ENCODE peak calls at places on chromosomes 7 and 10, in eight cellular contexts. One of them, this sample, is unnamed.

GRCh38 chr7:38306136-38306535 is 32.7 kb upstream of the TARP start:
- DNase-seq in stimulated activated CD4-positive, alpha-beta T cell treated with anti-CD3 and anti-CD28 coated beads, Interleukin-15, amount 100 ng/mL, for 48 hours: no peak
- DNase-seq in mesothelial cell of epicardium: no peak
- DNase-seq in CD8-positive, alpha-beta memory T cell: no peak
- DNase-seq in amniotic stem cell: no peak
- DNase-seq in activated gamma-delta T cell: no peak
- DNase-seq in Right ventricle myocardium superior: no peak
- DNase-seq in NCI-H1105: no peak
- DNase-seq in this sample: no peak

GRCh38 chr10:18179901-18180300 is 39.7 kb downstream of the CACNB2 start:
- DNase-seq in stimulated activated CD4-positive, alpha-beta T cell treated with anti-CD3 and anti-CD28 coated beads, Interleukin-15, amount 100 ng/mL, for 48 hours: no peak
- DNase-seq in mesothelial cell of epicardium: no peak
- DNase-seq in CD8-positive, alpha-beta memory T cell: no peak
- DNase-seq in amniotic stem cell: peak; percentile 75
- DNase-seq in activated gamma-delta T cell: no peak
- DNase-seq in Right ventricle myocardium superior: no peak
- DNase-seq in NCI-H1105: no peak
- DNase-seq in this sample: no peak

GRCh38 chr10:44804661-44805060 is 106.5 kb upstream of the TMEM72 start:
- DNase-seq in stimulated activated CD4-positive, alpha-beta T cell treated with anti-CD3 and anti-CD28 coated beads, Interleukin-15, amount 100 ng/mL, for 48 hours: no peak
- DNase-seq in mesothelial cell of epicardium: no peak
- DNase-seq in CD8-positive, alpha-beta memory T cell: no peak
- DNase-seq in amniotic stem cell: no peak
- DNase-seq in activated gamma-delta T cell: no peak
- DNase-seq in Right ventricle myocardium superior: no peak
- DNase-seq in NCI-H1105: no peak
- DNase-seq in this sample: no peak

GRCh38 chr10:21803374-21803773 is 200.2 kb downstream of the DNAJC1 start:
- DNase-seq in stimulated activated CD4-positive, alpha-beta T cell treated with anti-CD3 and anti-CD28 coated beads, Interleukin-15, amount 100 ng/mL, for 48 hours: no peak
- DNase-seq in mesothelial cell of epicardium: no peak
- DNase-seq in CD8-positive, alpha-beta memory T cell: no peak
- DNase-seq in amniotic stem cell: no peak
- DNase-seq in activated gamma-delta T cell: no peak
- DNase-seq in Right ventricle myocardium superior: no peak
- DNase-seq in NCI-H1105: no peak
- DNase-seq in this sample: no peak

GRCh38 chr7:92461027-92462003 is 14.0 kb downstream of the GATAD1 start:
- DNase-seq in stimulated activated CD4-positive, alpha-beta T cell treated with anti-CD3 and anti-CD28 coated beads, Interleukin-15, amount 100 ng/mL, for 48 hours: no peak
- DNase-seq in mesothelial cell of epicardium: no peak
- DNase-seq in CD8-positive, alpha-beta memory T cell: peak; percentile 18
- DNase-seq in amniotic stem cell: peak; percentile 16
- DNase-seq in activated gamma-delta T cell: no peak
- DNase-seq in Right ventricle myocardium superior: no peak
- DNase-seq in NCI-H1105: peak; percentile 43
- DNase-seq in this sample: peak; percentile 63

GRCh38 chr10:24706479-24707118 is 17.1 kb downstream of the ARHGAP21 start:
- DNase-seq in stimulated activated CD4-positive, alpha-beta T cell treated with anti-CD3 and anti-CD28 coated beads, Interleukin-15, amount 100 ng/mL, for 48 hours: peak; percentile 13
- DNase-seq in mesothelial cell of epicardium: no peak
- DNase-seq in CD8-positive, alpha-beta memory T cell: no peak
- DNase-seq in amniotic stem cell: peak; percentile 65
- DNase-seq in activated gamma-delta T cell: no peak
- DNase-seq in Right ventricle myocardium superior: no peak
- DNase-seq in NCI-H1105: no peak
- DNase-seq in this sample: no peak

GRCh38 chr10:18159596-18159995 is 19.4 kb downstream of the CACNB2 start:
- DNase-seq in stimulated activated CD4-positive, alpha-beta T cell treated with anti-CD3 and anti-CD28 coated beads, Interleukin-15, amount 100 ng/mL, for 48 hours: no peak
- DNase-seq in mesothelial cell of epicardium: no peak
- DNase-seq in CD8-positive, alpha-beta memory T cell: no peak
- DNase-seq in amniotic stem cell: no peak
- DNase-seq in activated gamma-delta T cell: no peak
- DNase-seq in Right ventricle myocardium superior: no peak
- DNase-seq in NCI-H1105: no peak
- DNase-seq in this sample: no peak

GRCh38 chr7:45881759-45882464 is 6.4 kb upstream of the IGFBP1 start:
- DNase-seq in stimulated activated CD4-positive, alpha-beta T cell treated with anti-CD3 and anti-CD28 coated beads, Interleukin-15, amount 100 ng/mL, for 48 hours: no peak
- DNase-seq in mesothelial cell of epicardium: no peak
- DNase-seq in CD8-positive, alpha-beta memory T cell: no peak
- DNase-seq in amniotic stem cell: no peak
- DNase-seq in activated gamma-delta T cell: no peak
- DNase-seq in Right ventricle myocardium superior: no peak
- DNase-seq in NCI-H1105: no peak
- DNase-seq in this sample: no peak

GRCh38 chr7:24709585-24710360 is 47.5 kb downstream of the GSDME start:
- DNase-seq in stimulated activated CD4-positive, alpha-beta T cell treated with anti-CD3 and anti-CD28 coated beads, Interleukin-15, amount 100 ng/mL, for 48 hours: no peak
- DNase-seq in mesothelial cell of epicardium: no peak
- DNase-seq in CD8-positive, alpha-beta memory T cell: no peak
- DNase-seq in amniotic stem cell: no peak
- DNase-seq in activated gamma-delta T cell: no peak
- DNase-seq in Right ventricle myocardium superior: no peak
- DNase-seq in NCI-H1105: no peak
- DNase-seq in this sample: no peak

GRCh38 chr7:88361357-88361756 is 54.7 kb upstream of the STEAP4 start:
- DNase-seq in stimulated activated CD4-positive, alpha-beta T cell treated with anti-CD3 and anti-CD28 coated beads, Interleukin-15, amount 100 ng/mL, for 48 hours: no peak
- DNase-seq in mesothelial cell of epicardium: no peak
- DNase-seq in CD8-positive, alpha-beta memory T cell: no peak
- DNase-seq in amniotic stem cell: no peak
- DNase-seq in activated gamma-delta T cell: no peak
- DNase-seq in Right ventricle myocardium superior: no peak
- DNase-seq in NCI-H1105: peak; percentile 39
- DNase-seq in this sample: no peak

GRCh38 chr7:106604303-106604918 is 56.5 kb downstream of the CCDC71L start:
- DNase-seq in stimulated activated CD4-positive, alpha-beta T cell treated with anti-CD3 and anti-CD28 coated beads, Interleukin-15, amount 100 ng/mL, for 48 hours: no peak
- DNase-seq in mesothelial cell of epicardium: no peak
- DNase-seq in CD8-positive, alpha-beta memory T cell: no peak
- DNase-seq in amniotic stem cell: no peak
- DNase-seq in activated gamma-delta T cell: no peak
- DNase-seq in Right ventricle myocardium superior: no peak
- DNase-seq in NCI-H1105: no peak
- DNase-seq in this sample: no peak

GRCh38 chr10:49620841-49621378 is 7.1 kb downstream of the CHAT start:
- DNase-seq in stimulated activated CD4-positive, alpha-beta T cell treated with anti-CD3 and anti-CD28 coated beads, Interleukin-15, amount 100 ng/mL, for 48 hours: no peak
- DNase-seq in mesothelial cell of epicardium: no peak
- DNase-seq in CD8-positive, alpha-beta memory T cell: no peak
- DNase-seq in amniotic stem cell: no peak
- DNase-seq in activated gamma-delta T cell: no peak
- DNase-seq in Right ventricle myocardium superior: no peak
- DNase-seq in NCI-H1105: no peak
- DNase-seq in this sample: no peak

GRCh38 chr10:121601458-121601857 is 3.2 kb upstream of the FGFR2 start:
- DNase-seq in stimulated activated CD4-positive, alpha-beta T cell treated with anti-CD3 and anti-CD28 coated beads, Interleukin-15, amount 100 ng/mL, for 48 hours: no peak
- DNase-seq in mesothelial cell of epicardium: no peak
- DNase-seq in CD8-positive, alpha-beta memory T cell: no peak
- DNase-seq in amniotic stem cell: no peak
- DNase-seq in activated gamma-delta T cell: no peak
- DNase-seq in Right ventricle myocardium superior: no peak
- DNase-seq in NCI-H1105: no peak
- DNase-seq in this sample: no peak

GRCh38 chr10:30396708-30397107 is 37.3 kb upstream of the MAP3K8 start:
- DNase-seq in stimulated activated CD4-positive, alpha-beta T cell treated with anti-CD3 and anti-CD28 coated beads, Interleukin-15, amount 100 ng/mL, for 48 hours: no peak
- DNase-seq in mesothelial cell of epicardium: no peak
- DNase-seq in CD8-positive, alpha-beta memory T cell: no peak
- DNase-seq in amniotic stem cell: no peak
- DNase-seq in activated gamma-delta T cell: no peak
- DNase-seq in Right ventricle myocardium superior: no peak
- DNase-seq in NCI-H1105: no peak
- DNase-seq in this sample: no peak

GRCh38 chr10:79927111-79927828 is 21.6 kb downstream of the SFTPD start:
- DNase-seq in stimulated activated CD4-positive, alpha-beta T cell treated with anti-CD3 and anti-CD28 coated beads, Interleukin-15, amount 100 ng/mL, for 48 hours: no peak
- DNase-seq in mesothelial cell of epicardium: no peak
- DNase-seq in CD8-positive, alpha-beta memory T cell: no peak
- DNase-seq in amniotic stem cell: no peak
- DNase-seq in activated gamma-delta T cell: no peak
- DNase-seq in Right ventricle myocardium superior: peak; percentile 66
- DNase-seq in NCI-H1105: no peak
- DNase-seq in this sample: no peak

GRCh38 chr10:12902135-12902572 is 99.4 kb downstream of the CCDC3 start:
- DNase-seq in stimulated activated CD4-positive, alpha-beta T cell treated with anti-CD3 and anti-CD28 coated beads, Interleukin-15, amount 100 ng/mL, for 48 hours: peak; percentile 18
- DNase-seq in mesothelial cell of epicardium: peak; percentile 65
- DNase-seq in CD8-positive, alpha-beta memory T cell: peak; percentile 47
- DNase-seq in amniotic stem cell: peak; percentile 46
- DNase-seq in activated gamma-delta T cell: no peak
- DNase-seq in Right ventricle myocardium superior: no peak
- DNase-seq in NCI-H1105: peak; percentile 32
- DNase-seq in this sample: peak; percentile 87

GRCh38 chr7:21104124-21104500 is 317.4 kb upstream of the SP8 start:
- DNase-seq in stimulated activated CD4-positive, alpha-beta T cell treated with anti-CD3 and anti-CD28 coated beads, Interleukin-15, amount 100 ng/mL, for 48 hours: no peak
- DNase-seq in mesothelial cell of epicardium: no peak
- DNase-seq in CD8-positive, alpha-beta memory T cell: no peak
- DNase-seq in amniotic stem cell: no peak
- DNase-seq in activated gamma-delta T cell: no peak
- DNase-seq in Right ventricle myocardium superior: no peak
- DNase-seq in NCI-H1105: no peak
- DNase-seq in this sample: no peak

GRCh38 chr10:75208177-75208576 is 2.4 kb upstream of the VDAC2 start:
- DNase-seq in stimulated activated CD4-positive, alpha-beta T cell treated with anti-CD3 and anti-CD28 coated beads, Interleukin-15, amount 100 ng/mL, for 48 hours: no peak
- DNase-seq in mesothelial cell of epicardium: no peak
- DNase-seq in CD8-positive, alpha-beta memory T cell: no peak
- DNase-seq in amniotic stem cell: peak; percentile 37
- DNase-seq in activated gamma-delta T cell: no peak
- DNase-seq in Right ventricle myocardium superior: no peak
- DNase-seq in NCI-H1105: no peak
- DNase-seq in this sample: no peak

GRCh38 chr10:124512600-124512999 is 51.0 kb downstream of the LHPP start:
- DNase-seq in stimulated activated CD4-positive, alpha-beta T cell treated with anti-CD3 and anti-CD28 coated beads, Interleukin-15, amount 100 ng/mL, for 48 hours: no peak
- DNase-seq in mesothelial cell of epicardium: no peak
- DNase-seq in CD8-positive, alpha-beta memory T cell: no peak
- DNase-seq in amniotic stem cell: no peak
- DNase-seq in activated gamma-delta T cell: no peak
- DNase-seq in Right ventricle myocardium superior: no peak
- DNase-seq in NCI-H1105: no peak
- DNase-seq in this sample: no peak

GRCh38 chr10:27388761-27389399 is 115.2 kb upstream of the RAB18 start:
- DNase-seq in stimulated activated CD4-positive, alpha-beta T cell treated with anti-CD3 and anti-CD28 coated beads, Interleukin-15, amount 100 ng/mL, for 48 hours: no peak
- DNase-seq in mesothelial cell of epicardium: no peak
- DNase-seq in CD8-positive, alpha-beta memory T cell: no peak
- DNase-seq in amniotic stem cell: no peak
- DNase-seq in activated gamma-delta T cell: no peak
- DNase-seq in Right ventricle myocardium superior: peak; percentile 46
- DNase-seq in NCI-H1105: no peak
- DNase-seq in this sample: no peak

GRCh38 chr7:114988755-114989154 is 66.9 kb downstream of the MDFIC start:
- DNase-seq in stimulated activated CD4-positive, alpha-beta T cell treated with anti-CD3 and anti-CD28 coated beads, Interleukin-15, amount 100 ng/mL, for 48 hours: no peak
- DNase-seq in mesothelial cell of epicardium: no peak
- DNase-seq in CD8-positive, alpha-beta memory T cell: no peak
- DNase-seq in amniotic stem cell: no peak
- DNase-seq in activated gamma-delta T cell: no peak
- DNase-seq in Right ventricle myocardium superior: peak; percentile 77
- DNase-seq in NCI-H1105: no peak
- DNase-seq in this sample: no peak

GRCh38 chr10:124403548-124403947 is 15.2 kb downstream of the OAT start:
- DNase-seq in stimulated activated CD4-positive, alpha-beta T cell treated with anti-CD3 and anti-CD28 coated beads, Interleukin-15, amount 100 ng/mL, for 48 hours: no peak
- DNase-seq in mesothelial cell of epicardium: no peak
- DNase-seq in CD8-positive, alpha-beta memory T cell: peak; percentile 64
- DNase-seq in amniotic stem cell: peak; percentile 72
- DNase-seq in activated gamma-delta T cell: no peak
- DNase-seq in Right ventricle myocardium superior: no peak
- DNase-seq in NCI-H1105: peak; percentile 40
- DNase-seq in this sample: peak; percentile 80

GRCh38 chr10:124890225-124890624 is 51.7 kb upstream of the ZRANB1 start:
- DNase-seq in stimulated activated CD4-positive, alpha-beta T cell treated with anti-CD3 and anti-CD28 coated beads, Interleukin-15, amount 100 ng/mL, for 48 hours: no peak
- DNase-seq in mesothelial cell of epicardium: no peak
- DNase-seq in CD8-positive, alpha-beta memory T cell: no peak
- DNase-seq in amniotic stem cell: no peak
- DNase-seq in activated gamma-delta T cell: no peak
- DNase-seq in Right ventricle myocardium superior: no peak
- DNase-seq in NCI-H1105: no peak
- DNase-seq in this sample: no peak

GRCh38 chr7:135247746-135248471 is 14.3 kb downstream of the STRA8 start:
- DNase-seq in stimulated activated CD4-positive, alpha-beta T cell treated with anti-CD3 and anti-CD28 coated beads, Interleukin-15, amount 100 ng/mL, for 48 hours: no peak
- DNase-seq in mesothelial cell of epicardium: peak; percentile 30
- DNase-seq in CD8-positive, alpha-beta memory T cell: no peak
- DNase-seq in amniotic stem cell: no peak
- DNase-seq in activated gamma-delta T cell: no peak
- DNase-seq in Right ventricle myocardium superior: no peak
- DNase-seq in NCI-H1105: no peak
- DNase-seq in this sample: no peak

GRCh38 chr7:51064688-51065087 is 251.9 kb downstream of the COBL start:
- DNase-seq in stimulated activated CD4-positive, alpha-beta T cell treated with anti-CD3 and anti-CD28 coated beads, Interleukin-15, amount 100 ng/mL, for 48 hours: no peak
- DNase-seq in mesothelial cell of epicardium: no peak
- DNase-seq in CD8-positive, alpha-beta memory T cell: no peak
- DNase-seq in amniotic stem cell: no peak
- DNase-seq in activated gamma-delta T cell: no peak
- DNase-seq in Right ventricle myocardium superior: no peak
- DNase-seq in NCI-H1105: no peak
- DNase-seq in this sample: no peak

GRCh38 chr10:129756912-129757861 is 206.9 kb downstream of the EBF3 start:
- DNase-seq in stimulated activated CD4-positive, alpha-beta T cell treated with anti-CD3 and anti-CD28 coated beads, Interleukin-15, amount 100 ng/mL, for 48 hours: no peak
- DNase-seq in mesothelial cell of epicardium: peak; percentile 9
- DNase-seq in CD8-positive, alpha-beta memory T cell: no peak
- DNase-seq in amniotic stem cell: no peak
- DNase-seq in activated gamma-delta T cell: no peak
- DNase-seq in Right ventricle myocardium superior: peak; percentile 41
- DNase-seq in NCI-H1105: peak; percentile 41
- DNase-seq in this sample: no peak

GRCh38 chr7:5596046-5596895 is 172.6 kb upstream of the TNRC18 start:
- DNase-seq in stimulated activated CD4-positive, alpha-beta T cell treated with anti-CD3 and anti-CD28 coated beads, Interleukin-15, amount 100 ng/mL, for 48 hours: peak; percentile 69
- DNase-seq in mesothelial cell of epicardium: peak; percentile 70
- DNase-seq in CD8-positive, alpha-beta memory T cell: peak; percentile 30
- DNase-seq in amniotic stem cell: peak; percentile 94
- DNase-seq in activated gamma-delta T cell: no peak
- DNase-seq in Right ventricle myocardium superior: peak; percentile 91
- DNase-seq in NCI-H1105: no peak
- DNase-seq in this sample: peak; percentile 86

GRCh38 chr10:119020627-119020946 is 8.9 kb upstream of the NANOS1 start:
- DNase-seq in stimulated activated CD4-positive, alpha-beta T cell treated with anti-CD3 and anti-CD28 coated beads, Interleukin-15, amount 100 ng/mL, for 48 hours: no peak
- DNase-seq in mesothelial cell of epicardium: no peak
- DNase-seq in CD8-positive, alpha-beta memory T cell: no peak
- DNase-seq in amniotic stem cell: no peak
- DNase-seq in activated gamma-delta T cell: no peak
- DNase-seq in Right ventricle myocardium superior: no peak
- DNase-seq in NCI-H1105: no peak
- DNase-seq in this sample: no peak